ENCODE peak calls at places on chromosomes 16 and 17, in four cellular contexts. O is GM23338, B is GM23248, L is hepatocyte. I is an unnamed sample.

GRCh38 chr17:74271902-74272563 is 2.0 kb upstream of the DNAI2 start:
- DNase-seq in B (no peak), O (no peak), L (no peak), I (peak; percentile 46)

GRCh38 chr16:66028505-66029216 is 337.8 kb upstream of the CDH5 start:
- DNase-seq in B (peak; percentile 92), O (no peak), L (no peak), I (no peak)

GRCh38 chr17:50636145-50636803 is 1.6 kb downstream of the ABCC3 start:
- DNase-seq in O (no peak), B (no peak), L (no peak), I (no peak)

GRCh38 chr17:7241783-7242716 is at the start of gene GABARAP:
- DNase-seq in B (peak; percentile 96), L (peak; percentile 96), O (peak; percentile 94), I (peak; percentile 96)

GRCh38 chr16:67806428-67807147 is at the start of the genes RANBP10 and TSNAXIP1:
- DNase-seq in O (peak; percentile 100), L (peak; percentile 99), B (peak; percentile 100), I (peak; percentile 99)

GRCh38 chr17:4739122-4740024 is at the start of the genes CXCL16 and ZMYND15:
- DNase-seq in L (peak; percentile 90), O (peak; percentile 55), B (peak; percentile 74), I (peak; percentile 61)

GRCh38 chr17:79899584-79899983 is 60.3 kb upstream of the CBX4 start:
- DNase-seq in O (no peak), B (no peak), L (no peak), I (no peak)

GRCh38 chr16:84104231-84104630 is 12.5 kb downstream of the MBTPS1 start:
- DNase-seq in B (no peak), O (no peak), L (no peak), I (no peak)

GRCh38 chr16:57795431-57795878 is 6.8 kb downstream of the KIFC3 start:
- DNase-seq in O (peak; percentile 86), B (peak; percentile 59), L (peak; percentile 53), I (peak; percentile 78)

GRCh38 chr16:77551352-77551751 is 116.5 kb upstream of the ADAMTS18 start:
- DNase-seq in L (no peak), O (no peak), B (peak; percentile 52), I (no peak)

GRCh38 chr17:32798938-32799337 is 78.0 kb downstream of the MYO1D start:
- DNase-seq in L (no peak), B (peak; percentile 29), O (no peak), I (no peak)

GRCh38 chr16:6946802-6947201 is 385.8 kb upstream of the RBFOX1 start:
- DNase-seq in O (no peak), B (no peak), L (no peak), I (no peak)

GRCh38 chr17:35666967-35667552 is 64.4 kb upstream of the RASL10B start:
- DNase-seq in O (no peak), L (peak; percentile 7), B (peak; percentile 40), I (no peak)

DNA sequence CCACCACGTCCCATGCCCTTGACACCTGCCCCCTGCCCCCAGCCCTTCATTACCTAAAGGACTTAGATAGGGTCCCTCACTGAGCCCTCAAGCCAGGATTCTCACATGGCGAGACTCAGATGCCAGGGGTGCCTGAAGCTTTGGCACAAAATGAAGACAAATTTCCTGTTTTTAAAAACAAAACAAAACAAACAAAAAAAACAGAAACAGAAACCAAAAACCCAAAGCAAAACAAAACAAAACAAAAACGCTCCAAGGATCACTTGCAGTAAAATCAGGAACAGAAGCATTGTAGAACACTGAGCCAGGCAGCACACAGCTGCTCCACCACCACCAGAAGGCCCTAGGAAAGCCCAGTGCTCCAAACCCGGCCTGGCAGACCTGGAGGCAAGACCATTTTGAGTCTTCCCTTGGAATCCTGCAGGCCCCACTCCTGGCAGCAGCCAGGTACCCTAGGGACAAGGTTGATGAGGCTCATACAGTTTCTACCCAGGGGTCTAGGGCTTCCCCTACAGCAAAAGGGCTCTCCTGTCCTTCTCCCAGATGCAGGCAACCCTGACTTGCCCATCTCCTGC is 20.8 kb downstream of the MYO18A start:
- DNase-seq in O (no peak), L (no peak), B (peak; percentile 9), I (no peak)
- H3K4me2 ChIP-seq in O (no peak overlapping the region), L (peak overlapping the region; percentile 69), B (no peak overlapping the region), I (no peak overlapping the region)

GRCh38 chr17:42748906-42749798 is 4.3 kb upstream of the EZH1 start:
- DNase-seq in B (no peak), L (no peak), O (no peak), I (no peak)

GRCh38 chr17:42751628-42752027 is 6.8 kb upstream of the EZH1 start:
- DNase-seq in L (no peak), O (no peak), B (no peak), I (no peak)

GRCh38 chr17:42750730-42751356 is 6.0 kb upstream of the EZH1 start:
- DNase-seq in B (no peak), L (no peak), O (no peak), I (no peak)

GRCh38 chr17:42744806-42745617 is at the start of gene EZH1:
- DNase-seq in B (peak; percentile 97), L (peak; percentile 97), O (peak; percentile 97), I (peak; percentile 98)

DNA sequence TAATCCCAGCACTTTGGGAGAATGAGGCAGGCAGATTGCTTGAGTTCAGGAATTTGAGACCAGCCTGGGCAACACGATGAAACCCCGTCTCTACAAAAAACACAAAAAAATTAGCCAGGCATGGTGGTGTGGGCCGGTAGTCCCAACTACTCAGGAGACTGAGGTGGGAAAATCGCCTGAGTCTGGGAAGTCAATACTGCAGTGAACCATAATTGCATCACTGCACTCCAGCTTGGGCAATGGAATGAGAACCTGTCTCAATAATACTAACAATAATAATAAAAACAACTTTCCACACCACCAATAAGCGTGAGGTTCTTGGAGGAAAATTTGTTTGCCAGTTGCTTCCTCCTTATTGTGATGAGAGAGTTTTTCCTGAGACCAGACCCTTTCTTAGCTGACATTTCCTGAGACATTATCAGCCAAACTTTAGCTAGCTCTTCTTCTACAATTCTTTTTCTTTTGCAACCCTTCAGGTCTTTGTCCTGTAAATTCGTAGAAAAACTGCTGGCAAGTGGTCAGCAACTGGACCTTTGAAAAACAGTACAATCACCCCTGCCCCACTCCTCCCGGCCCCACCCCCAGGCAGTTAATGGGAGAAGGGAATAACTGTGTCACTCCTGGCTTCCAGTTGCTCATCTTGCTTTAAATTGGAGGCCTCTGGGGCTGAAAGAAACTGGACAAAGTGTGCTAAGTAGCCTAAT is 3.5 kb upstream of the EZH1 start:
- DNase-seq in B (peak; percentile 7), L (no peak), O (no peak), I (no peak)
- TF ChIP-seq EZH2phosphoT487 in B (no peak), L (no peak), O (no peak), I (no peak)

GRCh38 chr16:49463529-49463928 is 89.9 kb downstream of the C16orf78 start:
- DNase-seq in B (no peak), L (no peak), O (no peak), I (peak; percentile 71)

GRCh38 chr16:49462356-49462988 is 88.9 kb downstream of the C16orf78 start:
- DNase-seq in B (no peak), O (no peak), L (no peak), I (no peak)

GRCh38 chr16:49461517-49461951 is 87.9 kb downstream of the C16orf78 start:
- DNase-seq in O (no peak), L (no peak), B (no peak), I (no peak)

GRCh38 chr16:49464093-49464492 is 90.5 kb downstream of the C16orf78 start:
- DNase-seq in L (no peak), O (no peak), B (no peak), I (no peak)

GRCh38 chr16:49462989-49463371 is 89.4 kb downstream of the C16orf78 start:
- DNase-seq in B (no peak), O (no peak), L (no peak), I (no peak)
- H3K27ac ChIP-seq in B (no peak overlapping the region), O (no peak overlapping the region), L (no peak overlapping the region), I (no peak overlapping the region)

DNA sequence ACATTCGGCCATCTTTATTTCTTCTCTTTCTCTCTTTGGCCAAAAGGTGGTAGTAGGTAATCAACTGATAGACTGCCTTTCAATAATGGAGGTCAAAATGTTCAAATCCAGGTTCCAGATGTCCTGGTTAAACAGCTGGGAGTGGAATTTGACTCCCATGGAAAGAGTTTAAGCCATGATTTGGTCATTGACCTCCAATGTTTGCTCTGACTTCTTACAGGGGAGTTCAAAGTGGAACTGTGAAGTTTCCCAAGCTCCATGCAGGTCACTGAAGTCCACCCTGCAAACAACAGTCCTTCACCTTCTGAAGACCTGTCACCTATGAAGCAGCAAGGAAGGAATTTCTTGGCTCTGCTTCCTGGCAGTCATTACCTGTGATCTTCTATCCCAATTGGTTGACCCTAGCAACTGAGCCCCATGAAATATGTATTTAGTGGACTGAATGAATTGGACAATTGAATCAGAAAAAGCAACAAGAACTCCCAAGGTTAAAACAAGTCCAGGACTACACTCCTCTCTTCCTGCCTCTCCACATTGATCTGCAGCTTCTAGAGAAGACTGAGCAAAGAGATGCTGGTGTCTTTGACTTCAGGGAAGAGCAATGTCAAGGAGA is 28.0 kb upstream of the SOX9 start:
- DNase-seq in B (no peak), O (no peak), L (no peak), I (no peak)
- H3K4me2 ChIP-seq in B (no peak overlapping the region), O (no peak overlapping the region), L (no peak overlapping the region), I (no peak overlapping the region)

GRCh38 chr16:61581417-61582046 is 454.7 kb downstream of the CDH8 start:
- DNase-seq in L (no peak), B (no peak), O (no peak), I (no peak)
- TF ChIP-seq EZH2phosphoT487 in L (no peak), B (no peak), O (no peak), I (no peak)

DNA sequence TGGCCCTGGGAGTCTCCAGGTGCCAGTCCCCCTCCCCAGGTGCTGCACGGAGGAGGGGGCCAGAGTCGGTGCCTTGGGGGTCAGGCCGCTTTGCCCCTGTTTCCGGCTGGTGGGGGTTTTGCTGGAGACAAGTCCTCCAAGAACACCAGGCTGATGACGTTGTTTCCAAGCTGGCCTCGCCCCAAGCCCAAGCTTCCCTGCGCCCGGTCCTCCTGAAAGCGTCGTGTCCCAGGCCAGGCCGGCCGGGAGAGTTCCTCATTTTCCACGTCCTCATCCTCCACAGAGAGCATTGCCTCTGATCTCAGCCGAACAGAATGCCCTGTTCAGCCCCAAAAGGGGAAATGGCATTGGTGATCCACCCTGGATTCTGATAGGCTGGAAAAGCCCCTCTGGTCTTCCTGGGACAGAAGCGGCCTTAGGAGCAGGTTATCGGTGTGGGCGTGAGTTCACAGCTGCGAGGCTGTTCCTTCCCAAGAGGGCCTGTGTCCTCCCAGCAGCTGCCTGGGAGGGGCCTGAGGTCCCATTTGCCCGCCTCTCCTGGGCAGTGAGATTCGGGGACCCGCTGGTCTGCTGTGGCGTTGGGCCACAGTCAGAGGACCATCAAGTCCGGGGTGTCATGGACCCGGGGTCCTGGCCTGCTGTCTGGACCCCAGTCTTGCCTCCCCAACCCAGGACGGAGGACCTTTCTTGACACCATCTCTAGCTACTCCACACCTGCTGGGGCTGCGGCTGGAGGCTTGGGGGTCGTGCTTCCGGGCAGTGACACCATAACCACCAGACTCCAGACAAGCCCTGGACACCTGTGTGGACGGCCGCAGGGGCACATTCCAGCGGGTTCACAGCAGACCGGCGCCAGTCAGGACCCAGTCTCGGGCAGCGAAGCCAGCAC is 7.1 kb downstream of the SOX8 start:
- DNase-seq in B (no peak), O (no peak), L (no peak), I (no peak)
- H3K27ac ChIP-seq in B (no peak overlapping the region), O (no peak overlapping the region), L (no peak overlapping the region), I (no peak overlapping the region)